ENCODE peak calls at places on chromosomes 16 and 17, in seven cellular contexts. P is mammary epithelial cell, D is fibroblast of mammary gland, V is brain microvascular endothelial cell, Q is GM23338, H is epithelial cell of esophagus, G is cardiac fibroblast. S is an unnamed sample.

GRCh38 chr17:82320956-82321927 is 3.8 kb upstream of the CD7 start:
- DNase-seq in Q (peak; percentile 74), D (no peak), H (peak; percentile 24), G (peak; percentile 32), V (no peak), P (no peak), S (peak; percentile 16)

GRCh38 chr16:30659507-30660423 is 1.5 kb downstream of the FBRS start:
- DNase-seq in Q (peak; percentile 43), H (peak; percentile 42), D (no peak), V (no peak), G (peak; percentile 16), P (peak; percentile 35), S (no peak)

GRCh38 chr17:76354747-76355310 is 1.1 kb upstream of the PRPSAP1 start:
- DNase-seq in Q (peak; percentile 31), D (no peak), P (no peak), V (no peak), G (no peak), H (no peak), S (no peak)

GRCh38 chr16:23469814-23470213 is 16.8 kb upstream of the COG7 start:
- DNase-seq in D (peak; percentile 50), V (no peak), P (peak; percentile 82), H (peak; percentile 88), G (peak; percentile 42), Q (no peak), S (peak; percentile 22)

GRCh38 chr17:47698749-47699535 is 5.0 kb downstream of the TBKBP1 start:
- DNase-seq in V (peak; percentile 54), H (peak; percentile 43), D (peak; percentile 45), G (peak; percentile 59), P (peak; percentile 33), Q (peak; percentile 79), S (peak; percentile 57)

GRCh38 chr16:23423496-23424049 is 29.4 kb downstream of the COG7 start:
- DNase-seq in G (peak; percentile 94), H (peak; percentile 97), V (peak; percentile 81), Q (peak; percentile 41), D (peak; percentile 98), P (peak; percentile 97), S (peak; percentile 94)

GRCh38 chr16:66425651-66426050 is 1.4 kb upstream of the BEAN1 start:
- DNase-seq in V (no peak), D (no peak), Q (no peak), G (no peak), H (no peak), P (no peak), S (no peak)

GRCh38 chr17:66283971-66284370 is 18.4 kb upstream of the PRKCA start:
- DNase-seq in Q (no peak), P (no peak), D (no peak), G (no peak), V (no peak), H (no peak), S (no peak)

GRCh38 chr17:17481860-17482259 is 5.1 kb downstream of the MED9 start:
- DNase-seq in D (no peak), G (no peak), P (no peak), H (no peak), Q (no peak), V (no peak), S (no peak)

GRCh38 chr16:78240459-78241222 is 141.2 kb downstream of the WWOX start:
- DNase-seq in H (peak; percentile 88), P (peak; percentile 23), Q (peak; percentile 42), G (no peak), D (no peak), V (no peak), S (no peak)

GRCh38 chr16:69799601-69800000 is 37.5 kb downstream of the WWP2 start:
- DNase-seq in V (no peak), D (peak; percentile 7), G (no peak), Q (no peak), H (no peak), P (no peak), S (no peak)

GRCh38 chr16:54505479-54506247 is 219.1 kb upstream of the IRX3 start:
- DNase-seq in D (no peak), V (no peak), H (no peak), G (peak; percentile 57), Q (no peak), P (no peak), S (peak; percentile 32)

GRCh38 chr16:22194707-22195444 is 11.2 kb upstream of the EEF2K start:
- DNase-seq in H (no peak), Q (no peak), D (no peak), V (no peak), G (no peak), P (no peak), S (no peak)

GRCh38 chr16:71360378-71360777 is 1.9 kb downstream of the CALB2 start:
- DNase-seq in P (peak; percentile 91), V (peak; percentile 80), D (peak; percentile 92), G (peak; percentile 90), Q (no peak), H (peak; percentile 88), S (peak; percentile 92)

GRCh38 chr16:22855231-22855630 is 41.3 kb downstream of the HS3ST2 start:
- DNase-seq in P (no peak), Q (no peak), H (no peak), G (no peak), D (no peak), V (no peak), S (no peak)

GRCh38 chr17:77808663-77809425 is 149.7 kb upstream of the TNRC6C start:
- DNase-seq in G (no peak), P (no peak), H (no peak), Q (no peak), D (no peak), V (no peak), S (no peak)

GRCh38 chr17:83156408-83156807 is 77.0 kb downstream of the METRNL start:
- DNase-seq in D (no peak), H (no peak), V (no peak), G (no peak), Q (no peak), P (no peak), S (no peak)

GRCh38 chr16:51953541-51953940 is 593.4 kb downstream of the TOX3 start:
- DNase-seq in D (no peak), P (no peak), G (no peak), V (no peak), Q (no peak), H (no peak), S (no peak)

GRCh38 chr17:44203731-44204452 is 4.2 kb upstream of the ATXN7L3 start:
- DNase-seq in P (no peak), G (peak; percentile 71), H (peak; percentile 37), D (peak; percentile 66), Q (peak; percentile 89), V (no peak), S (peak; percentile 71)

GRCh38 chr17:10087333-10087732 is 111.1 kb downstream of the GAS7 start:
- DNase-seq in Q (no peak), P (no peak), H (no peak), G (no peak), D (no peak), V (no peak), S (no peak)

GRCh38 chr16:51939371-51940005 is 607.5 kb downstream of the TOX3 start:
- DNase-seq in Q (peak; percentile 10), P (no peak), H (no peak), D (no peak), G (no peak), V (no peak), S (no peak)

GRCh38 chr17:82088838-82089722 is 9.0 kb downstream of the FASN start:
- DNase-seq in P (no peak), V (no peak), Q (no peak), G (no peak), H (no peak), D (no peak), S (no peak)

GRCh38 chr17:75565066-75565465 is 22.5 kb upstream of the MYO15B start:
- DNase-seq in H (peak; percentile 79), V (no peak), G (no peak), P (peak; percentile 73), D (peak; percentile 41), Q (no peak), S (no peak)

GRCh38 chr17:3513305-3514035 is 37.7 kb downstream of the ASPA start:
- DNase-seq in P (no peak), Q (no peak), H (no peak), D (peak; percentile 15), G (no peak), V (no peak), S (no peak)

DNA sequence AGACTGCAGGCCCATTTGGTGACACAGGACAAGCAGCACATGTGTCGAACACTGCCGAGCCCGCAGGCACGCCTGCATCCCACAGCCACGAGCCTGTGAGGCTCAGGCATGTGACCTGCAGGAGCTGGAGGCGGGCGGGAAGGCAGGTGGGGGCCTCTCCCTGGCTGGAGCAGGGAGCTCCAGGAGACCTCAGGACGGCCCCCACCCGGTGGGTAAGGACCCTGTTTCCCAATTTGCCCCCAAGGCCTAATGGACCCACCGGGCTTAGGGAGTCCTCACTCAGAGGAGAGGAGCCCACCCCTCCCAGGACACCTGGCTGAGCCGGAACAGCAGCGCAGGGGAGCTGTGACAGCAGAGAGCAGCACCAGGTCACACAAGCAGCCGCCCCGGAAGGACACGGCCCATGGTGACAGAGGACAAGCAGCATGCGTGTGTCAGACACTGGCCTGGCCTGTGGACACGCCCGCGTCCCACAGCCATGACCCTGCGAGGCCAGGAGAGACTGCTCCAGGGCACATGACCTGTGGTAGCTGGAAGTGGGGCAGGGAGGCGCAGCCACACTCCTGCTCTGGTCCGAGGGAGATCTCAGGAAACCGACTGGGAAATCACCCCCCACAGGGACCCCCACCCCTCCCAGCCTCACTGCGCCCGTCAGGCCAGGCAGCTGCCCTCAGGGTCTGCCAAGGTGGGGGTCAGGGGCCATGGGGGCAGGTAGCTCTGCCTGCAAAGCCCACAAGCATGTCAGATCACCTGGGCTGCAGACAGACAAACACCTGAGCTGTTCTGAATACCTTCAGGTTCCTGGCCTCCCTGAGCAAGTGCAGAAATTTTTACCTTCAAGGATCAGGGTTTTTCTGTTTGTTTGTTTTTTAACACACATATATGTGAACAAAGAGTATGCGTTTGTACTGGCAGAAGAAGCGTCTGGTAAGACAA is 2.4 kb downstream of the SPSB3 start:
- DNase-seq in G (no peak), Q (no peak), D (no peak), V (no peak), P (no peak), H (no peak), S (no peak)
- H3K4me3 ChIP-seq in G (no peak overlapping the region), Q (no peak overlapping the region), D (no peak overlapping the region), V (no peak overlapping the region), P (no peak overlapping the region), H (no peak overlapping the region), S (no peak overlapping the region)

DNA sequence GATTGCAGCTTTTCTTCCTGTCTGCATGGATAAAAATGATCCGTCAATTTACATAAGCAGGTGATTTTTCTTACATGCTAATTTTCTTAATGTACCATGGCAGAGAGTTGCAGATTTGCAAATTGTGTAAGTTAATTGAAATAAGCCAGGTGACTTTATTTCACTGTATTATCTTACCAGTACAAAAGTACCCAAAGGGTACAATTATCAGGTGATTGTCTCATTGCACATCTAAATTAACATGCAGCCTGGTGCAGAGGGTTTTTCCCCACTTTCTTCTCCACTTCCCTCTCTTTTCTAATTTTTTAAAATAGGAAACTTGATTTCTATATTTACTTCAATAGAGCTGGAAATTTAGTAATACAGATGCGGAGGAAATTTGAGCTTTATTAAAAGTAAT is 11.2 kb downstream of the NLK start:
- DNase-seq in P (no peak), D (no peak), V (no peak), H (no peak), G (no peak), Q (no peak), S (no peak)
- TF ChIP-seq CTCF in P (no peak), D (no peak), V (no peak), H (no peak), G (no peak), Q (no peak), S (no peak)

GRCh38 chr16:75024182-75024581 is 25.4 kb downstream of the ZNRF1 start:
- DNase-seq in P (no peak), V (no peak), Q (no peak), D (no peak), G (no peak), H (no peak), S (no peak)
- H3K4me3 ChIP-seq in P (no peak overlapping the region), V (no peak overlapping the region), Q (no peak overlapping the region), D (no peak overlapping the region), G (no peak overlapping the region), H (no peak overlapping the region), S (no peak overlapping the region)

GRCh38 chr16:50627419-50627818 is 53.7 kb downstream of the SNX20 start:
- DNase-seq in V (no peak), D (peak; percentile 21), H (peak; percentile 25), G (no peak), P (peak; percentile 16), Q (peak; percentile 74), S (peak; percentile 24)
- TF ChIP-seq CTCF in V (peak; percentile 43), D (peak; percentile 15), H (peak; percentile 34), G (peak; percentile 18), P (no peak), Q (peak; percentile 44), S (peak; percentile 21)